ENCODE peak calls at places on chromosome 10, in ten cellular contexts. A is mesothelial cell of epicardium; W is HepG2; L is HuH-7.5; Y is midbrain; O is tibial artery; D is activated T-cell treated with anti-CD3 and anti-CD28 coated beads, Interleukin-2, amount 50 U/mL, for 72 hours; T is non-pigmented ciliary epithelial cell; S is skeletal muscle cell; V is NCI-H1694 treated with DMSO at 0.1 percent for 48 hours. X is an unnamed sample.

GRCh38 chr10:132693676-132694075 is 92.3 kb downstream of the NKX6-2 start:
- DNase-seq in A (no peak), W (no peak), L (no peak), Y (no peak), O (no peak), D (no peak), T (no peak), S (no peak), V (no peak), X (no peak)

GRCh38 chr10:10320981-10321380 is 696.7 kb upstream of the CELF2 start:
- DNase-seq in A (no peak), W (no peak), L (no peak), Y (no peak), O (no peak), D (no peak), T (no peak), S (peak; percentile 19), V (no peak), X (no peak)

GRCh38 chr10:96301616-96302015 is 2.6 kb upstream of the DNTT start:
- DNase-seq in A (no peak), W (peak; percentile 39), L (no peak), Y (no peak), O (no peak), D (no peak), T (no peak), S (no peak), V (no peak), X (no peak)

GRCh38 chr10:119268871-119269506 is 61.6 kb downstream of the GRK5 start:
- DNase-seq in A (no peak), W (no peak), L (no peak), Y (no peak), O (no peak), D (peak; percentile 73), T (no peak), S (no peak), V (no peak), X (no peak)

GRCh38 chr10:131207176-131207575 is 104.3 kb downstream of the TCERG1L start:
- DNase-seq in A (peak; percentile 21), W (no peak), L (no peak), Y (no peak), O (no peak), D (no peak), T (no peak), S (no peak), V (no peak), X (no peak)

GRCh38 chr10:97861351-97861750 is 11.7 kb downstream of the GOLGA7B start:
- DNase-seq in A (no peak), W (no peak), L (no peak), Y (no peak), O (no peak), D (peak; percentile 13), T (peak; percentile 23), S (peak; percentile 17), V (peak; percentile 70), X (no peak)

GRCh38 chr10:34739915-34740314 is 75.2 kb downstream of the PARD3 start:
- DNase-seq in A (peak; percentile 69), W (no peak), L (no peak), Y (no peak), O (peak; percentile 28), D (no peak), T (peak; percentile 74), S (peak; percentile 83), V (peak; percentile 7), X (no peak)

GRCh38 chr10:132394936-132395703 is 1.9 kb upstream of the PWWP2B start:
- DNase-seq in A (no peak), W (no peak), L (no peak), Y (no peak), O (no peak), D (no peak), T (no peak), S (no peak), V (no peak), X (no peak)

GRCh38 chr10:70192325-70192966 is 22.1 kb upstream of the SAR1A start:
- DNase-seq in A (no peak), W (peak; percentile 17), L (no peak), Y (no peak), O (no peak), D (no peak), T (no peak), S (no peak), V (no peak), X (no peak)

GRCh38 chr10:61628875-61629513 is 33.7 kb upstream of the CABCOCO1 start:
- DNase-seq in A (no peak), W (peak; percentile 7), L (no peak), Y (no peak), O (no peak), D (no peak), T (peak; percentile 91), S (peak; percentile 94), V (no peak), X (no peak)

GRCh38 chr10:56823849-56824248 is 462.8 kb upstream of the ZWINT start:
- DNase-seq in A (no peak), W (peak; percentile 2), L (peak; percentile 0), Y (peak; percentile 0), O (no peak), D (no peak), T (no peak), S (no peak), V (peak; percentile 5), X (no peak)

GRCh38 chr10:5464521-5464920 is 34.8 kb downstream of the CALML5 start:
- DNase-seq in A (no peak), W (no peak), L (no peak), Y (no peak), O (no peak), D (no peak), T (no peak), S (no peak), V (no peak), X (no peak)

GRCh38 chr10:46523881-46524470 is 32.5 kb downstream of the GPRIN2 start:
- DNase-seq in A (no peak), W (no peak), L (no peak), Y (no peak), O (peak; percentile 20), D (no peak), T (peak; percentile 83), S (peak; percentile 92), V (peak; percentile 51), X (no peak)

GRCh38 chr10:120612756-120613155 is 155.7 kb downstream of the PLPP4 start:
- DNase-seq in A (no peak), W (no peak), L (no peak), Y (no peak), O (no peak), D (no peak), T (no peak), S (no peak), V (no peak), X (no peak)

GRCh38 chr10:4069491-4069890 is 284.5 kb upstream of the KLF6 start:
- DNase-seq in A (no peak), W (no peak), L (no peak), Y (no peak), O (no peak), D (no peak), T (no peak), S (peak; percentile 25), V (no peak), X (no peak)

GRCh38 chr10:59287587-59287986 is 74.8 kb downstream of the FAM13C start:
- DNase-seq in A (no peak), W (no peak), L (no peak), Y (peak; percentile 82), O (no peak), D (no peak), T (no peak), S (no peak), V (no peak), X (no peak)

GRCh38 chr10:73577788-73578187 is 13.4 kb downstream of the USP54 start:
- DNase-seq in A (no peak), W (no peak), L (no peak), Y (peak; percentile 57), O (peak; percentile 84), D (no peak), T (no peak), S (peak; percentile 54), V (no peak), X (no peak)

GRCh38 chr10:79078367-79079073 is 9.8 kb downstream of the ZMIZ1 start:
- DNase-seq in A (no peak), W (no peak), L (no peak), Y (no peak), O (no peak), D (no peak), T (no peak), S (no peak), V (no peak), X (no peak)

GRCh38 chr10:94349327-94349726 is 13.4 kb downstream of the NOC3L start:
- DNase-seq in A (no peak), W (no peak), L (no peak), Y (no peak), O (no peak), D (no peak), T (no peak), S (no peak), V (no peak), X (no peak)

GRCh38 chr10:47368431-47369180 is 15.5 kb downstream of the ZNF488 start:
- DNase-seq in A (peak; percentile 32), W (no peak), L (no peak), Y (no peak), O (peak; percentile 17), D (no peak), T (no peak), S (no peak), V (no peak), X (peak; percentile 17)

GRCh38 chr10:100339236-100339635 is 7.8 kb upstream of the SCD start:
- DNase-seq in A (no peak), W (no peak), L (no peak), Y (no peak), O (no peak), D (no peak), T (no peak), S (no peak), V (no peak), X (no peak)

GRCh38 chr10:98047009-98047741 is 16.8 kb upstream of the CRTAC1 start:
- DNase-seq in A (no peak), W (no peak), L (no peak), Y (peak; percentile 56), O (no peak), D (no peak), T (no peak), S (no peak), V (no peak), X (no peak)

GRCh38 chr10:83680470-83680891 is 458.8 kb upstream of the GHITM start:
- DNase-seq in A (no peak), W (no peak), L (no peak), Y (no peak), O (no peak), D (peak; percentile 48), T (no peak), S (no peak), V (no peak), X (no peak)

GRCh38 chr10:42755028-42755451 is 27.6 kb upstream of the BMS1 start:
- DNase-seq in A (no peak), W (no peak), L (no peak), Y (no peak), O (no peak), D (peak; percentile 11), T (no peak), S (no peak), V (no peak), X (no peak)

GRCh38 chr10:49817845-49818244 is 55.7 kb upstream of the OGDHL start:
- DNase-seq in A (no peak), W (no peak), L (no peak), Y (no peak), O (no peak), D (no peak), T (no peak), S (no peak), V (no peak), X (no peak)

GRCh38 chr10:97722980-97723379 is 9.4 kb downstream of the MARVELD1 start:
- DNase-seq in A (no peak), W (no peak), L (no peak), Y (no peak), O (no peak), D (no peak), T (no peak), S (no peak), V (no peak), X (no peak)

GRCh38 chr10:75063461-75064230 is 47.8 kb upstream of the SAMD8 start:
- DNase-seq in A (no peak), W (no peak), L (no peak), Y (no peak), O (no peak), D (no peak), T (no peak), S (no peak), V (no peak), X (no peak)

GRCh38 chr10:43227911-43228782 is 38.7 kb downstream of the RASGEF1A start:
- DNase-seq in A (peak; percentile 36), W (no peak), L (no peak), Y (no peak), O (peak; percentile 12), D (no peak), T (no peak), S (no peak), V (no peak), X (no peak)